ENCODE peak calls at places on chromosomes 6 and 20, in five cellular contexts. V is Panc1, D is mammary epithelial cell, G is prostate gland, P is heart left ventricle. L is an unnamed sample. For H3K36me3 and H3K9me3, the result is how much of the 10 kb centered on the place peaks cover.

GRCh38 chr20:60001027-60001567 is 42.9 kb downstream of the CDH26 start:
- DNase-seq in V (no peak), D (no peak), G (no peak), P (no peak), L (no peak)

GRCh38 chr6:41965429-41966213 is 24.0 kb upstream of the CCND3 start:
- DNase-seq in V (no peak), D (no peak), G (no peak), P (no peak), L (no peak)

GRCh38 chr6:136401749-136402148 is 112.1 kb upstream of the BCLAF1 start:
- DNase-seq in V (no peak), D (peak), G (no peak), P (no peak), L (no peak)

GRCh38 chr6:31094389-31094881 is 17.9 kb downstream of the C6orf15 start:
- DNase-seq in V (no peak), D (peak), G (peak), P (no peak), L (no peak)

GRCh38 chr6:72553531-72554202 is 68.2 kb upstream of the KCNQ5 start:
- DNase-seq in V (peak), D (peak), G (no peak), P (no peak), L (no peak)

GRCh38 chr6:44003345-44004061 is 123.7 kb downstream of the MRPL14 start:
- DNase-seq in V (no peak), D (no peak), G (no peak), P (no peak), L (no peak)

GRCh38 chr6:122789078-122789861 is at the start of gene SMPDL3A:
- DNase-seq in V (peak), D (peak), G (peak), P (peak), L (no peak)

GRCh38 chr6:70956451-70957283 is at the start of gene B3GAT2:
- DNase-seq in V (no peak), D (peak), G (peak), P (no peak), L (no peak)

GRCh38 chr20:46058656-46059281 is 29.8 kb downstream of the SLC12A5 start:
- DNase-seq in V (no peak), D (no peak), G (no peak), P (no peak), L (no peak)

GRCh38 chr20:58753267-58753928 is 60.8 kb downstream of the NPEPL1 start:
- DNase-seq in V (no peak), D (no peak), G (no peak), P (no peak), L (no peak)

GRCh38 chr6:116156405-116157326 is 30.7 kb upstream of the COL10A1 start:
- DNase-seq in V (no peak), D (no peak), G (no peak), P (no peak), L (no peak)

GRCh38 chr20:9311132-9311531 is 203.3 kb upstream of the LAMP5 start:
- DNase-seq in V (no peak), D (no peak), G (no peak), P (no peak), L (no peak)

GRCh38 chr6:157753291-157753690 is 69.8 kb upstream of the SNX9 start:
- DNase-seq in V (no peak), D (peak), G (no peak), P (no peak), L (no peak)

DNA sequence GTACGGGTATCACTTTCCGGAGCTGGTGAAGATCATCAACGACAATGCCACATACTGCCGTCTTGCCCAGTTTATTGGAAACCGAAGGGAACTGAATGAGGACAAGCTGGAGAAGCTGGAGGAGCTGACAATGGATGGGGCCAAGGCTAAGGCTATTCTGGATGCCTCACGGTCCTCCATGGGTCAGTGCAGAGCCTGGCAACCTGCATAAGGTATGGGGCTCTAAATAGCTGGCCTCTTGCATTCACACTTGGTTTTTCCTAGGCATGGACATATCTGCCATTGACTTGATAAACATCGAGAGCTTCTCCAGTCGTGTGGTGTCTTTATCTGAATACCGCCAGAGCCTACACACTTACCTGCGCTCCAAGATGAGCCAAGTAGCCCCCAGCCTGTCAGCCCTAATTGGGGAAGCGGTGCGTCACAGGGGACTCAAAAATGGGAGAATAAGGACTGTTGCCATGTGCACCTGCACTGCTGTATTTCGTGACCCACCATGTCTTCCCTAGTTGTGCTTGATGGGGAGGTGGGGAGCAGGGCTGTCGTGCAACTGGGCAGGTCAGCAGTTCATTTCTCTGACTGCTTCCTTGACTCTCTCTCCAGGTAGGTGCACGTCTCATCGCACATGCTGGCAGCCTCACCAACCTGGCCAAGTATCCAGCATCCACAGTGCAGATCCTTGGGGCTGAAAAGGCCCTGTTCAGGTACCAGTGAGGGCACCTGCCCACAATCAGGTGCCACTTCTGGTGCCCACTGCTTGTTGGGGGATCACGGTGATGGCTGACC is 3.1 kb downstream of the NOP56 start:
- DNase-seq in V (no peak), D (no peak), G (no peak), P (no peak), L (no peak)
- H3K36me3 ChIP-seq in V (under half), D (under half), G (under half), P (half or more), L (half or more)

DNA sequence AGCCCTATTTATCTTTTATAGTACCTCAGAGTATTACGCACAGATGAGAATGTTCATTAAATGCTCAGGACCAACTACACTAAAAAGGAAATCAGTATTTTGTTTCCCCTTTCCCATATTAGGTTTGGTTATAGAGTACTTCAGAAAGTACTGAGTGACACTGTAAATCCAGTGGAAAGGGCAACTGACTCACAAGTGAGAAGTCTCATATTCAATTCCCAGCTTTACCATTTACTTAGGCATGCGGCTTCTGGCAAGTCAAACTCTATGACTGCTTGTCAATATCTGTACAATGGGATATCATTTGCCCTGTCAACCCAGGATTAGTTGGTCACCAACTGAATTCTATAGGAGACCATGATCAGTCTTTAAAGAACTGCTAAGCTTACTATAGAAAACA is 3.7 kb downstream of the MAP3K7 start:
- DNase-seq in V (no peak), D (no peak), G (no peak), P (no peak), L (no peak)
- H3K4me3 ChIP-seq in V (no peak), D (no peak), G (no peak), P (no peak), L (no peak)

GRCh38 chr6:147297663-147298313 is 93.6 kb downstream of the STXBP5 start:
- DNase-seq in V (no peak), D (no peak), G (no peak), P (no peak), L (no peak)
- H3K9me3 ChIP-seq in V (under half), D (under half), G (under half), P (under half), L (under half)

GRCh38 chr6:161091151-161091550 is 99.6 kb downstream of the MAP3K4 start:
- DNase-seq in V (no peak), D (no peak), G (no peak), P (no peak), L (no peak)

GRCh38 chr6:161094904-161095440 is 103.4 kb downstream of the MAP3K4 start:
- DNase-seq in V (no peak), D (peak), G (no peak), P (no peak), L (no peak)

GRCh38 chr6:161088676-161089328 is 97.2 kb downstream of the MAP3K4 start:
- DNase-seq in V (no peak), D (no peak), G (no peak), P (no peak), L (no peak)

GRCh38 chr6:161095916-161096315 is 104.3 kb downstream of the MAP3K4 start:
- DNase-seq in V (no peak), D (no peak), G (no peak), P (no peak), L (no peak)

GRCh38 chr6:161091972-161092701 is 100.6 kb downstream of the MAP3K4 start:
- DNase-seq in V (no peak), D (peak), G (no peak), P (no peak), L (no peak)
- H3K36me3 ChIP-seq in V (under half), D (under half), G (under half), P (half or more), L (under half)

GRCh38 chr6:139271056-139271455 is 20.7 kb downstream of the TXLNB start:
- DNase-seq in V (no peak), D (peak), G (no peak), P (no peak), L (no peak)
- H3K4me3 ChIP-seq in V (no peak), D (no peak), G (no peak), P (no peak), L (no peak)

GRCh38 chr20:16501236-16501635 is 72.0 kb downstream of the KIF16B start:
- DNase-seq in V (no peak), D (no peak), G (no peak), P (no peak), L (no peak)
- H3K9me3 ChIP-seq in V (under half), D (under half), G (under half), P (under half), L (under half)

GRCh38 chr6:160054913-160055312 is 66.7 kb upstream of the SLC22A1 start:
- DNase-seq in V (no peak), D (no peak), G (no peak), P (no peak), L (no peak)

GRCh38 chr6:160058603-160059215 is 62.9 kb upstream of the SLC22A1 start:
- DNase-seq in V (no peak), D (no peak), G (no peak), P (no peak), L (no peak)

GRCh38 chr6:160055813-160056212 is 65.8 kb upstream of the SLC22A1 start:
- DNase-seq in V (no peak), D (no peak), G (no peak), P (no peak), L (no peak)

GRCh38 chr6:160055378-160055777 is 66.2 kb upstream of the SLC22A1 start:
- DNase-seq in V (no peak), D (no peak), G (no peak), P (no peak), L (no peak)

GRCh38 chr6:160057080-160057479 is 64.5 kb upstream of the SLC22A1 start:
- DNase-seq in V (no peak), D (no peak), G (no peak), P (no peak), L (no peak)
- H3K36me3 ChIP-seq in V (under half), D (under half), G (under half), P (half or more), L (half or more)

GRCh38 chr6:57173886-57174510 is 1.9 kb downstream of the BAG2 start:
- DNase-seq in V (peak), D (peak), G (no peak), P (no peak), L (no peak)
- H3K4me3 ChIP-seq in V (peak), D (peak), G (peak), P (peak), L (peak)

DNA sequence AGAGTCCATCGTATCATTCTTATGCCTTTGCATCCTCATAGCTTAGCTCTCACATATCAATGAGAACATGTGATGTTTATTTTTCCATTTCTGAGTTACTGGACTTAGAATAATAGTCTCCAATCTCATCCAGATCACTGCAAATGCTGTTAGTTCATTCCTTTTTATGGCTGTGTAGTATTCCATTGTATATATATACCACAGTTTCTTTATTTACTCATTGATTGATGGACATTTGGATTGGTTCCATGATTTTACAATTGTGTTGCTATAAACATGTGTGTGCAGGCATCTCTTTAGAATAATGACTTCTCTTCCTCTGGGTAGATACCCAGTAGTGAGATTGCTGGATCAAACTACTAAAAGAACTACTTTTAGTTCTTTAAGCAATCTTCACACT is 21.0 kb upstream of the TFB1M start:
- DNase-seq in V (no peak), D (no peak), G (no peak), P (no peak), L (no peak)
- H3K9me3 ChIP-seq in V (under half), D (under half), G (under half), P (under half), L (under half)

DNA sequence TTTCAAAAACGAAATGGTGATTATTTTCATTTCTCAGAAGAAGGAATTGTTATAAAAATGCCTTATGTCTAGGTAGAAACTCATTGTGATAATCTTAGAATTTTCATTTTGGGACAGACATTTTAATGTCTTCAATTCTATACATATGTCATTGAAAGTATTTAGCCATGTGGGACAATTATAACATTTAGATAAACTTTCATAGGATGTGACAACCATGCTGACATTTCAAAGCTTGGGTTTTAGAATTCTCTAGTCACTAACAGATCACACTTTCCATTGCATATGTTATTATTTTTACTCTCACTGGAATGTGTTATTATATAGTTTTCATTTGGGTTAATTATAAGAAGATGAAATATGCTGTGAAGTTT is 4.9 kb downstream of the TAGAP start:
- DNase-seq in V (no peak), D (no peak), G (no peak), P (no peak), L (no peak)
- H3K36me3 ChIP-seq in V (under half), D (under half), G (under half), P (half or more), L (under half)